ENCODE peak calls at places on chromosomes 12 and 14, in four cellular contexts. V is HepG2, L is H1, Y is GM12878. D is an unnamed sample.

GRCh38 chr14:65847065-65847847 is 434.7 kb downstream of the FUT8 start:
- DNase-seq in V (no peak), L (no peak), Y (peak), D (no peak)

GRCh38 chr14:50961606-50962259 is 17.4 kb upstream of the PYGL start:
- DNase-seq in V (no peak), L (no peak), Y (no peak), D (no peak)

GRCh38 chr14:80231732-80232131 is 20.4 kb upstream of the DIO2 start:
- DNase-seq in V (no peak), L (no peak), Y (no peak), D (no peak)

GRCh38 chr14:99363616-99364290 is 91.8 kb upstream of the BCL11B start:
- DNase-seq in V (no peak), L (no peak), Y (no peak), D (no peak)

GRCh38 chr12:25052191-25053020 is 103.5 kb upstream of the BCAT1 start:
- DNase-seq in V (peak), L (no peak), Y (peak), D (no peak)

GRCh38 chr14:59844414-59844813 is 26.2 kb downstream of the RTN1 start:
- DNase-seq in V (no peak), L (no peak), Y (no peak), D (no peak)

GRCh38 chr12:1932264-1932777 is 13.9 kb upstream of the CACNA2D4 start:
- DNase-seq in V (no peak), L (no peak), Y (no peak), D (no peak)

GRCh38 chr12:91965781-91966180 is 179.9 kb downstream of the BTG1 start:
- DNase-seq in V (no peak), L (no peak), Y (no peak), D (no peak)

GRCh38 chr14:92692822-92693226 is 55.6 kb downstream of the LGMN start:
- DNase-seq in V (no peak), L (no peak), Y (no peak), D (no peak)

GRCh38 chr14:99189201-99189801 is 82.7 kb downstream of the BCL11B start:
- DNase-seq in V (no peak), L (no peak), Y (no peak), D (no peak)

GRCh38 chr12:19382563-19382962 is 56.7 kb upstream of the AEBP2 start:
- DNase-seq in V (no peak), L (no peak), Y (no peak), D (no peak)

GRCh38 chr12:45575823-45576448 is 153.6 kb upstream of the ARID2 start:
- DNase-seq in V (no peak), L (no peak), Y (peak), D (no peak)

GRCh38 chr12:54033106-54033979 is 493 bp downstream of the HOXC5 start:
- DNase-seq in V (peak), L (no peak), Y (no peak), D (no peak)

GRCh38 chr12:95218164-95218851 is 701 bp downstream of the VEZT start:
- DNase-seq in V (no peak), L (no peak), Y (peak), D (no peak)

GRCh38 chr14:20441466-20441865 is 5.5 kb upstream of the KLHL33 start:
- DNase-seq in V (no peak), L (no peak), Y (no peak), D (no peak)

GRCh38 chr12:85572956-85573355 is 263.3 kb downstream of the RASSF9 start:
- DNase-seq in V (no peak), L (no peak), Y (no peak), D (no peak)

GRCh38 chr12:110349521-110350151 is 53.9 kb downstream of the ANAPC7 start:
- DNase-seq in V (no peak), L (no peak), Y (no peak), D (no peak)

GRCh38 chr12:31288381-31288780 is 37.6 kb downstream of the SINHCAF start:
- DNase-seq in V (no peak), L (no peak), Y (no peak), D (no peak)

GRCh38 chr12:128920468-128920867 is 67.2 kb downstream of the GLT1D1 start:
- DNase-seq in V (no peak), L (no peak), Y (no peak), D (no peak)

GRCh38 chr12:122669397-122670070 is 33.6 kb downstream of the HCAR2 start:
- DNase-seq in V (no peak), L (no peak), Y (no peak), D (no peak)

GRCh38 chr12:115354476-115354890 is 670.5 kb upstream of the TBX3 start:
- DNase-seq in V (no peak), L (no peak), Y (peak), D (no peak)

GRCh38 chr12:115354007-115354452 is 670.1 kb upstream of the TBX3 start:
- DNase-seq in V (peak), L (no peak), Y (no peak), D (no peak)

GRCh38 chr12:115349711-115350110 is 665.7 kb upstream of the TBX3 start:
- DNase-seq in V (no peak), L (no peak), Y (no peak), D (no peak)

GRCh38 chr12:115353467-115353866 is 669.5 kb upstream of the TBX3 start:
- DNase-seq in V (no peak), L (no peak), Y (no peak), D (no peak)

GRCh38 chr12:115351513-115352077 is 667.6 kb upstream of the TBX3 start:
- DNase-seq in V (no peak), L (no peak), Y (no peak), D (no peak)
- TF ChIP-seq SUZ12 in V (no peak), L (no peak), Y (no peak), D (no peak)

GRCh38 chr14:58746701-58747100 is 108.9 kb downstream of the DACT1 start:
- DNase-seq in V (no peak), L (no peak), Y (no peak), D (no peak)

GRCh38 chr14:58746261-58746660 is 108.5 kb downstream of the DACT1 start:
- DNase-seq in V (no peak), L (no peak), Y (no peak), D (no peak)

GRCh38 chr14:58744951-58745350 is 107.2 kb downstream of the DACT1 start:
- DNase-seq in V (no peak), L (no peak), Y (no peak), D (no peak)

GRCh38 chr14:58749066-58749669 is 111.4 kb downstream of the DACT1 start:
- DNase-seq in V (peak), L (no peak), Y (peak), D (no peak)

DNA sequence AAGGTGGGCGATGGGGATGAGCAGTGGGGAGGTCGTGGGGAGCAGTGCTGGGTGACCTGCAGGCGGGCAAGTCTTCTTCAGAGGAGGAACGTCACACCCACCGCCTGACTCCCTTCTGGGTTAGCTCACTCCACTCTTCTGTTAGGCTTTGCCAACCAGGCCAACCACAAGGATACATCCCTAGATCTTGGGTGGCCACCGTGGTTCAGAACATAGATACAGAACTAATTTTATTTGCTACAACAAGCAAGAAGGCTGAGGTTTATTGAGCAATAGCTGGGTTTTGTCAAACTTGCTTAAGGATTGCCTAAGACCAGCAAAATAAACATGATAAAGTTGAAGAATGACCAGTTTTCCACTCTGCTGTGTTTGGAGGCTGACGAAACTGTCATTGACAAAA is 109.4 kb downstream of the DACT1 start:
- DNase-seq in V (no peak), L (no peak), Y (no peak), D (no peak)
- H3K9ac ChIP-seq in V (no peak), L (no peak), Y (no peak), D (no peak)

DNA sequence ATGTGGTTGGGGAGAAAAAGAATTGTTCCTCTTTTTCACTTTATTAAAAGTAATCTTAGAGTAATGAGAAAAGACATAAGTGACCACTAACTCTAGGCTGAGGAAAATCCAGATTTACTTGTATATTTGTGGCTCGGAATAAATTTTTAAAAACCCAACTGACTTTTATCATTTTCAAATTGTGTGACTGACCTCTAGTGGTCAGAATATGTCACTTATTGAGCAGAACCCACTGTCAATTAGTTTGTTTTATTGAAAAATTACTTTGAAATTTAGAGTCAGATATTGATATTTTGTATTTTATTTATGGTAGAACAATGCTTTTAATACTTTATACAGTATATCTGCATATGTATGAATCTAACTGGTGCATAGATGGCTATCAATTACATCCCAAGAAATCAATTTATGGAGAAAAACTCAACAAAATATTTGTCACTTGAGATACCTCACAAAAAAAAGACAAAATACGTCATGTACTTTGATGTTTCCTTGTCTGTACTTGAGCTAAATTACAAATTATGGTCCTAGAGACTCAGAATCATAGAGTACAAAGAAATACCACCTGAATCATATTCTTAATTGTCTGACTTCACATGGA is 229.4 kb downstream of the CNTN1 start:
- DNase-seq in V (peak), L (no peak), Y (no peak), D (no peak)
- TF ChIP-seq YY1 in V (no peak), L (no peak), Y (no peak), D (no peak)

GRCh38 chr12:32828120-32828519 is 68.5 kb downstream of the PKP2 start:
- DNase-seq in V (no peak), L (no peak), Y (no peak), D (no peak)

GRCh38 chr12:32824596-32824995 is 68.9 kb upstream of the YARS2 start:
- DNase-seq in V (no peak), L (no peak), Y (no peak), D (no peak)

GRCh38 chr12:32834122-32834521 is 62.5 kb downstream of the PKP2 start:
- DNase-seq in V (no peak), L (no peak), Y (no peak), D (no peak)

GRCh38 chr12:32826807-32827412 is 69.7 kb downstream of the PKP2 start:
- DNase-seq in V (no peak), L (no peak), Y (no peak), D (no peak)

DNA sequence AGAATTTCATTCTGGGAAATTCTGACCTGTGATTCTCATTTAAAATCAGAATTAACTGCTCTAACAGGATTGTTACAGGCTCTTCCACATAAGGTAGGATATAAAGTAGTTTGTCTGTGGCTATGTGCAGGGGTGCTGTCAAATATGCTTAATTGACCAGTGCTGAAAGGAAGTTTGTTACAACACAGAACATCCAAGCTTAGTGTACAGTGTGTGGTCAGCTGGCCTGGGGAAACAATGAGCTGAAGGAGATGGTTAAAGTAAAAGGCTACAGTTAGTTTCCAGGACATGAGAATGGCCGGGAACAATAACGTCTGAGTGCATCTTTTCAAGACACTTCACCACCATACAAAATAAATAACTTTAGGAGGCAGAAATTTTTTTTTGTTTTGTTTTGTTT is 68.0 kb downstream of the PKP2 start:
- DNase-seq in V (no peak), L (no peak), Y (no peak), D (no peak)
- TF ChIP-seq SUZ12 in V (no peak), L (no peak), Y (no peak), D (no peak)

GRCh38 chr12:68418137-68418460 is 85.9 kb upstream of the MDM1 start:
- DNase-seq in V (no peak), L (no peak), Y (no peak), D (no peak)

GRCh38 chr12:68423175-68423574 is 91.0 kb upstream of the MDM1 start:
- DNase-seq in V (no peak), L (no peak), Y (no peak), D (no peak)

GRCh38 chr12:68416350-68416749 is 84.2 kb upstream of the MDM1 start:
- DNase-seq in V (no peak), L (no peak), Y (no peak), D (no peak)

GRCh38 chr12:68416826-68417225 is 84.7 kb upstream of the MDM1 start:
- DNase-seq in V (no peak), L (no peak), Y (no peak), D (no peak)

GRCh38 chr12:68420225-68421008 is 88.3 kb upstream of the MDM1 start:
- DNase-seq in V (no peak), L (no peak), Y (no peak), D (no peak)
- H3K9ac ChIP-seq in V (no peak), L (no peak), Y (no peak), D (no peak)

DNA sequence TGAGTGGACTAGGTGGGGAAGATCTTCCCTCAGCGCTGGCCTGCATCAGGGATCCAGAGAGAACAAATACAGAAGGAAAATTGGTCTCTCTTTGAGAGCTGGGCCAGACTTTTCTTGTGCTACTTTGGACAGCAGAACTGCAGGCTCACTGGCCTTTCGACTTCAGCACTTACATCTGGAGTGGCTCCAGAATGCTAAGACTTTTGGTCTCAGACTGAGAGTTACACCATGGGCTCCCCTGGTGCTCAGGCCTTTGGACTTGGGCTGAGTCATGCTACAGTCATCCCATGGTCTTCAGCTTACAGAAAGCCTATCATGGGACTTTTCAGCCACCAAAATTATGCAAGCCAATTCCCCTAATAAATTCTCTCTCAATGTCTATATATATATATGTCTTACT is 9.0 kb upstream of the CD163 start:
- DNase-seq in V (peak), L (no peak), Y (no peak), D (peak)
- TF ChIP-seq YY1 in V (no peak), L (no peak), Y (no peak), D (no peak)

GRCh38 chr14:78164226-78164853 is 5.8 kb upstream of the NRXN3 start:
- DNase-seq in V (peak), L (peak), Y (no peak), D (peak)
- TF ChIP-seq SUZ12 in V (no peak), L (no peak), Y (no peak), D (no peak)

GRCh38 chr12:124713041-124713435 is 145.6 kb upstream of the NCOR2 start:
- DNase-seq in V (no peak), L (no peak), Y (peak), D (no peak)
- H3K9ac ChIP-seq in V (no peak), L (no peak), Y (peak), D (no peak)